ENCODE peak calls at places on chromosomes 16 and 17, in ten cellular contexts. One of them, this sample, is unnamed.

GRCh38 chr16:3020604-3021448 is 658 bp downstream of the TNFRSF12A start:
- DNase-seq in osteocyte: peak
- DNase-seq in fibroblast of lung: peak
- DNase-seq in left ventricle myocardium inferior: peak
- DNase-seq in HFFc6: peak
- DNase-seq in Calu3: peak
- DNase-seq in adrenal gland: peak
- DNase-seq in Caco-2: peak
- DNase-seq in brain microvascular endothelial cell: peak
- DNase-seq in fibroblast of villous mesenchyme: peak
- DNase-seq in this sample: peak

GRCh38 chr17:2709173-2709661 is 2.3 kb downstream of the CLUH start:
- DNase-seq in fibroblast of villous mesenchyme: no peak
- DNase-seq in Calu3: peak
- DNase-seq in fibroblast of lung: no peak
- DNase-seq in left ventricle myocardium inferior: no peak
- DNase-seq in adrenal gland: peak
- DNase-seq in osteocyte: no peak
- DNase-seq in Caco-2: no peak
- DNase-seq in brain microvascular endothelial cell: no peak
- DNase-seq in HFFc6: no peak
- DNase-seq in this sample: peak

GRCh38 chr16:60077791-60078280 is 1343.7 kb upstream of the GOT2 start:
- DNase-seq in fibroblast of villous mesenchyme: no peak
- DNase-seq in adrenal gland: no peak
- DNase-seq in osteocyte: no peak
- DNase-seq in fibroblast of lung: no peak
- DNase-seq in left ventricle myocardium inferior: no peak
- DNase-seq in Caco-2: no peak
- DNase-seq in Calu3: no peak
- DNase-seq in brain microvascular endothelial cell: no peak
- DNase-seq in HFFc6: no peak
- DNase-seq in this sample: no peak

GRCh38 chr17:8173056-8173870 is 2.9 kb downstream of the TMEM107 start:
- DNase-seq in Calu3: peak
- DNase-seq in adrenal gland: peak
- DNase-seq in Caco-2: peak
- DNase-seq in osteocyte: no peak
- DNase-seq in HFFc6: peak
- DNase-seq in left ventricle myocardium inferior: peak
- DNase-seq in fibroblast of lung: peak
- DNase-seq in fibroblast of villous mesenchyme: peak
- DNase-seq in brain microvascular endothelial cell: peak
- DNase-seq in this sample: peak

GRCh38 chr17:48498168-48498840 is 32.5 kb downstream of the HOXB1 start:
- DNase-seq in brain microvascular endothelial cell: no peak
- DNase-seq in Calu3: peak
- DNase-seq in left ventricle myocardium inferior: no peak
- DNase-seq in adrenal gland: no peak
- DNase-seq in Caco-2: peak
- DNase-seq in fibroblast of villous mesenchyme: peak
- DNase-seq in fibroblast of lung: no peak
- DNase-seq in HFFc6: no peak
- DNase-seq in osteocyte: no peak
- DNase-seq in this sample: peak

GRCh38 chr16:75703341-75703740 is 2.1 kb upstream of the DUXB start:
- DNase-seq in brain microvascular endothelial cell: peak
- DNase-seq in adrenal gland: peak
- DNase-seq in fibroblast of villous mesenchyme: no peak
- DNase-seq in fibroblast of lung: peak
- DNase-seq in HFFc6: no peak
- DNase-seq in left ventricle myocardium inferior: no peak
- DNase-seq in osteocyte: peak
- DNase-seq in Calu3: no peak
- DNase-seq in Caco-2: no peak
- DNase-seq in this sample: no peak

GRCh38 chr17:42078396-42079042 is 19.8 kb downstream of the ZNF385C start:
- DNase-seq in fibroblast of lung: no peak
- DNase-seq in left ventricle myocardium inferior: no peak
- DNase-seq in adrenal gland: no peak
- DNase-seq in Caco-2: no peak
- DNase-seq in fibroblast of villous mesenchyme: no peak
- DNase-seq in HFFc6: no peak
- DNase-seq in osteocyte: no peak
- DNase-seq in brain microvascular endothelial cell: peak
- DNase-seq in Calu3: no peak
- DNase-seq in this sample: peak

GRCh38 chr17:70655179-70655578 is 485.8 kb downstream of the KCNJ2 start:
- DNase-seq in adrenal gland: no peak
- DNase-seq in left ventricle myocardium inferior: no peak
- DNase-seq in fibroblast of lung: no peak
- DNase-seq in Calu3: no peak
- DNase-seq in osteocyte: no peak
- DNase-seq in brain microvascular endothelial cell: no peak
- DNase-seq in Caco-2: no peak
- DNase-seq in fibroblast of villous mesenchyme: no peak
- DNase-seq in HFFc6: no peak
- DNase-seq in this sample: no peak

GRCh38 chr16:363110-364090 is 6.9 kb downstream of the MRPL28 start:
- DNase-seq in adrenal gland: no peak
- DNase-seq in fibroblast of villous mesenchyme: no peak
- DNase-seq in osteocyte: no peak
- DNase-seq in Calu3: no peak
- DNase-seq in left ventricle myocardium inferior: no peak
- DNase-seq in brain microvascular endothelial cell: no peak
- DNase-seq in HFFc6: no peak
- DNase-seq in fibroblast of lung: no peak
- DNase-seq in Caco-2: no peak
- DNase-seq in this sample: peak

GRCh38 chr16:4882633-4883285 is 35.5 kb downstream of the UBN1 start:
- DNase-seq in Caco-2: no peak
- DNase-seq in fibroblast of lung: peak
- DNase-seq in left ventricle myocardium inferior: no peak
- DNase-seq in Calu3: peak
- DNase-seq in HFFc6: peak
- DNase-seq in brain microvascular endothelial cell: peak
- DNase-seq in osteocyte: no peak
- DNase-seq in fibroblast of villous mesenchyme: peak
- DNase-seq in adrenal gland: peak
- DNase-seq in this sample: peak

GRCh38 chr16:75660726-75661302 is 13.2 kb downstream of the TERF2IP start:
- DNase-seq in brain microvascular endothelial cell: no peak
- DNase-seq in Calu3: no peak
- DNase-seq in fibroblast of villous mesenchyme: no peak
- DNase-seq in osteocyte: no peak
- DNase-seq in HFFc6: no peak
- DNase-seq in fibroblast of lung: no peak
- DNase-seq in Caco-2: no peak
- DNase-seq in adrenal gland: no peak
- DNase-seq in left ventricle myocardium inferior: no peak
- DNase-seq in this sample: no peak

GRCh38 chr17:42142371-42142896 is 12.4 kb downstream of the RAB5C start:
- DNase-seq in adrenal gland: no peak
- DNase-seq in fibroblast of villous mesenchyme: peak
- DNase-seq in HFFc6: peak
- DNase-seq in Caco-2: no peak
- DNase-seq in left ventricle myocardium inferior: no peak
- DNase-seq in brain microvascular endothelial cell: peak
- DNase-seq in Calu3: no peak
- DNase-seq in fibroblast of lung: peak
- DNase-seq in osteocyte: no peak
- DNase-seq in this sample: peak

GRCh38 chr16:22402191-22402590 is 27.8 kb upstream of the CDR2 start:
- DNase-seq in fibroblast of villous mesenchyme: no peak
- DNase-seq in HFFc6: no peak
- DNase-seq in Calu3: no peak
- DNase-seq in Caco-2: no peak
- DNase-seq in left ventricle myocardium inferior: no peak
- DNase-seq in brain microvascular endothelial cell: no peak
- DNase-seq in adrenal gland: no peak
- DNase-seq in fibroblast of lung: peak
- DNase-seq in osteocyte: no peak
- DNase-seq in this sample: no peak

GRCh38 chr17:2634361-2634960 is 41.0 kb downstream of the PAFAH1B1 start:
- DNase-seq in fibroblast of lung: peak
- DNase-seq in osteocyte: no peak
- DNase-seq in Caco-2: no peak
- DNase-seq in left ventricle myocardium inferior: no peak
- DNase-seq in HFFc6: peak
- DNase-seq in brain microvascular endothelial cell: peak
- DNase-seq in Calu3: peak
- DNase-seq in adrenal gland: no peak
- DNase-seq in fibroblast of villous mesenchyme: peak
- DNase-seq in this sample: no peak

GRCh38 chr16:29835926-29836325 is 15.7 kb downstream of the MVP start:
- DNase-seq in HFFc6: no peak
- DNase-seq in left ventricle myocardium inferior: no peak
- DNase-seq in Caco-2: no peak
- DNase-seq in adrenal gland: no peak
- DNase-seq in Calu3: no peak
- DNase-seq in brain microvascular endothelial cell: no peak
- DNase-seq in osteocyte: no peak
- DNase-seq in fibroblast of lung: no peak
- DNase-seq in fibroblast of villous mesenchyme: no peak
- DNase-seq in this sample: no peak

GRCh38 chr16:84780977-84781376 is 38.8 kb upstream of the CRISPLD2 start:
- DNase-seq in fibroblast of villous mesenchyme: no peak
- DNase-seq in fibroblast of lung: no peak
- DNase-seq in brain microvascular endothelial cell: no peak
- DNase-seq in HFFc6: no peak
- DNase-seq in Caco-2: no peak
- DNase-seq in left ventricle myocardium inferior: no peak
- DNase-seq in osteocyte: no peak
- DNase-seq in Calu3: no peak
- DNase-seq in adrenal gland: no peak
- DNase-seq in this sample: no peak

GRCh38 chr17:80153004-80153403 is 6.1 kb upstream of the EIF4A3 start:
- DNase-seq in adrenal gland: no peak
- DNase-seq in Caco-2: no peak
- DNase-seq in HFFc6: no peak
- DNase-seq in fibroblast of lung: no peak
- DNase-seq in osteocyte: no peak
- DNase-seq in fibroblast of villous mesenchyme: no peak
- DNase-seq in brain microvascular endothelial cell: no peak
- DNase-seq in left ventricle myocardium inferior: no peak
- DNase-seq in Calu3: no peak
- DNase-seq in this sample: no peak

GRCh38 chr16:86030116-86030515 is 131.2 kb downstream of the IRF8 start:
- DNase-seq in Calu3: no peak
- DNase-seq in Caco-2: peak
- DNase-seq in fibroblast of villous mesenchyme: no peak
- DNase-seq in left ventricle myocardium inferior: no peak
- DNase-seq in adrenal gland: no peak
- DNase-seq in fibroblast of lung: no peak
- DNase-seq in HFFc6: no peak
- DNase-seq in osteocyte: no peak
- DNase-seq in brain microvascular endothelial cell: no peak
- DNase-seq in this sample: no peak

GRCh38 chr17:35879748-35880654 is at the start of gene CCL5:
- DNase-seq in Calu3: no peak
- DNase-seq in osteocyte: no peak
- DNase-seq in left ventricle myocardium inferior: no peak
- DNase-seq in brain microvascular endothelial cell: no peak
- DNase-seq in fibroblast of villous mesenchyme: no peak
- DNase-seq in adrenal gland: no peak
- DNase-seq in fibroblast of lung: no peak
- DNase-seq in Caco-2: no peak
- DNase-seq in HFFc6: peak
- DNase-seq in this sample: no peak

GRCh38 chr16:56589141-56590039 is at the start of gene MT3:
- DNase-seq in fibroblast of lung: peak
- DNase-seq in adrenal gland: peak
- DNase-seq in HFFc6: no peak
- DNase-seq in Caco-2: no peak
- DNase-seq in Calu3: no peak
- DNase-seq in brain microvascular endothelial cell: no peak
- DNase-seq in left ventricle myocardium inferior: no peak
- DNase-seq in osteocyte: no peak
- DNase-seq in fibroblast of villous mesenchyme: no peak
- DNase-seq in this sample: no peak
- TF ChIP-seq CTCF in fibroblast of lung: no peak
- TF ChIP-seq CTCF in adrenal gland: no peak
- TF ChIP-seq CTCF in HFFc6: no peak
- TF ChIP-seq CTCF in Caco-2: no peak
- TF ChIP-seq CTCF in Calu3: no peak
- TF ChIP-seq CTCF in brain microvascular endothelial cell: no peak
- TF ChIP-seq CTCF in left ventricle myocardium inferior: no peak
- TF ChIP-seq CTCF in osteocyte: no peak
- TF ChIP-seq CTCF in fibroblast of villous mesenchyme: no peak
- TF ChIP-seq CTCF in this sample: no peak

DNA sequence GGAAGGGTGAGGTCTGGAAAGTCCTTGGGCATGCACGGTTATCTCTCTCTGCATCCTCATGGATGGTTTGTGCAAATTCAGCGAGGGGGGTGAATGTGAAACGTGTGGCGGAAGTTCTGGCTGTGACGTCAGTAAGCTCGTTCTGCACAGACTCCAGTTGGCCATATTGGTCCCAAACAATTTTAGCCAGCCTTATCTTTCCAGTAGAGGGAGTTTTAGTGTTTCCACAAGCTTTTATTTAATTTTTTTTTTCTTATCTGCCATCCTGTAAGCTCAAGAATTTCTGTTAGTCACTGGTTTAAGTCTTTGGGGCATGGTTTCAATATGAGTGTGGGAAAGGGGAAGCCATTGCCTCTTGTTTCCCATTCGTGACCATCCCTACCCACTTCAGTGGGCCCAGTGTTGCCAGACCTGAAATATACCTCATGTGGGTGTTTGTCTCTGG is 39.0 kb downstream of the HLF start:
- DNase-seq in fibroblast of lung: peak
- DNase-seq in Calu3: no peak
- DNase-seq in osteocyte: no peak
- DNase-seq in brain microvascular endothelial cell: no peak
- DNase-seq in Caco-2: no peak
- DNase-seq in adrenal gland: no peak
- DNase-seq in fibroblast of villous mesenchyme: peak
- DNase-seq in left ventricle myocardium inferior: no peak
- DNase-seq in HFFc6: peak
- DNase-seq in this sample: no peak
- TF ChIP-seq CTCF in fibroblast of lung: peak
- TF ChIP-seq CTCF in Calu3: no peak
- TF ChIP-seq CTCF in osteocyte: no peak
- TF ChIP-seq CTCF in brain microvascular endothelial cell: peak
- TF ChIP-seq CTCF in Caco-2: no peak
- TF ChIP-seq CTCF in adrenal gland: peak
- TF ChIP-seq CTCF in fibroblast of villous mesenchyme: peak
- TF ChIP-seq CTCF in left ventricle myocardium inferior: no peak
- TF ChIP-seq CTCF in HFFc6: peak
- TF ChIP-seq CTCF in this sample: peak

GRCh38 chr17:67245073-67245693 is at the start of gene HELZ:
- DNase-seq in adrenal gland: peak
- DNase-seq in HFFc6: peak
- DNase-seq in osteocyte: peak
- DNase-seq in Calu3: peak
- DNase-seq in left ventricle myocardium inferior: peak
- DNase-seq in brain microvascular endothelial cell: peak
- DNase-seq in fibroblast of lung: peak
- DNase-seq in fibroblast of villous mesenchyme: peak
- DNase-seq in Caco-2: peak
- DNase-seq in this sample: peak
- TF ChIP-seq CTCF in adrenal gland: no peak
- TF ChIP-seq CTCF in HFFc6: no peak
- TF ChIP-seq CTCF in osteocyte: no peak
- TF ChIP-seq CTCF in Calu3: no peak
- TF ChIP-seq CTCF in left ventricle myocardium inferior: no peak
- TF ChIP-seq CTCF in brain microvascular endothelial cell: no peak
- TF ChIP-seq CTCF in fibroblast of lung: no peak
- TF ChIP-seq CTCF in fibroblast of villous mesenchyme: no peak
- TF ChIP-seq CTCF in Caco-2: no peak
- TF ChIP-seq CTCF in this sample: no peak

GRCh38 chr17:1147664-1148063 is 32.1 kb downstream of the ABR start:
- DNase-seq in Calu3: peak
- DNase-seq in osteocyte: peak
- DNase-seq in HFFc6: peak
- DNase-seq in Caco-2: peak
- DNase-seq in brain microvascular endothelial cell: peak
- DNase-seq in left ventricle myocardium inferior: no peak
- DNase-seq in adrenal gland: no peak
- DNase-seq in fibroblast of lung: peak
- DNase-seq in fibroblast of villous mesenchyme: peak
- DNase-seq in this sample: peak
- TF ChIP-seq CTCF in Calu3: peak
- TF ChIP-seq CTCF in osteocyte: peak
- TF ChIP-seq CTCF in HFFc6: peak
- TF ChIP-seq CTCF in Caco-2: peak
- TF ChIP-seq CTCF in brain microvascular endothelial cell: peak
- TF ChIP-seq CTCF in left ventricle myocardium inferior: peak
- TF ChIP-seq CTCF in adrenal gland: peak
- TF ChIP-seq CTCF in fibroblast of lung: peak
- TF ChIP-seq CTCF in fibroblast of villous mesenchyme: peak
- TF ChIP-seq CTCF in this sample: peak

This sample was measured in osteoblast.